ENCODE peak calls at places on chromosomes 5 and 9, in nine cellular contexts. B is adrenal gland, S is left lung, U is right cardiac atrium, V is PC-3, O is gastrocnemius medialis, L is WERI-Rb-1, C is brain microvascular endothelial cell, K is Peyer's patch. D is an unnamed sample.

GRCh38 chr9:69582018-69582417 is 90.2 kb downstream of the APBA1 start:
- DNase-seq in B (no peak), S (no peak), U (no peak), V (no peak), O (no peak), L (no peak), C (no peak), K (no peak), D (no peak)

GRCh38 chr5:135456238-135457099 is 4.3 kb upstream of the TIFAB start:
- DNase-seq in B (peak; percentile 93), S (peak; percentile 81), U (peak; percentile 71), V (peak; percentile 26), O (no peak), L (no peak), C (peak; percentile 83), K (no peak), D (no peak)

GRCh38 chr9:72006481-72006880 is 53.9 kb downstream of the C9orf57 start:
- DNase-seq in B (no peak), S (no peak), U (no peak), V (peak; percentile 29), O (no peak), L (no peak), C (no peak), K (no peak), D (no peak)

GRCh38 chr5:172107606-172108005 is 80.4 kb downstream of the STK10 start:
- DNase-seq in B (peak; percentile 58), S (no peak), U (peak; percentile 7), V (peak; percentile 57), O (no peak), L (no peak), C (peak; percentile 78), K (no peak), D (no peak)

GRCh38 chr9:17531642-17532254 is 47.1 kb upstream of the SH3GL2 start:
- DNase-seq in B (peak; percentile 33), S (no peak), U (no peak), V (peak; percentile 60), O (no peak), L (peak; percentile 45), C (peak; percentile 74), K (no peak), D (no peak)

GRCh38 chr9:68416891-68417570 is 60.6 kb downstream of the PGM5 start:
- DNase-seq in B (no peak), S (no peak), U (no peak), V (peak; percentile 49), O (no peak), L (peak; percentile 7), C (no peak), K (no peak), D (no peak)

GRCh38 chr9:10112070-10112469 is 500.7 kb downstream of the PTPRD start:
- DNase-seq in B (no peak), S (no peak), U (no peak), V (no peak), O (no peak), L (no peak), C (no peak), K (no peak), D (no peak)

GRCh38 chr9:6566409-6567139 is 79.0 kb downstream of the GLDC start:
- DNase-seq in B (peak; percentile 69), S (peak; percentile 36), U (no peak), V (peak; percentile 97), O (no peak), L (no peak), C (peak; percentile 97), K (no peak), D (no peak)

GRCh38 chr5:124742983-124743533 is 3.4 kb downstream of the ZNF608 start:
- DNase-seq in B (peak; percentile 42), S (peak; percentile 46), U (no peak), V (peak; percentile 85), O (peak; percentile 73), L (peak; percentile 28), C (peak; percentile 88), K (no peak), D (no peak)

GRCh38 chr5:40166757-40167156 is 513.0 kb upstream of the PTGER4 start:
- DNase-seq in B (no peak), S (no peak), U (no peak), V (peak; percentile 49), O (no peak), L (no peak), C (no peak), K (no peak), D (no peak)

GRCh38 chr5:125486634-125487033 is 740.2 kb upstream of the ZNF608 start:
- DNase-seq in B (no peak), S (no peak), U (no peak), V (peak; percentile 19), O (no peak), L (no peak), C (peak; percentile 46), K (no peak), D (no peak)

GRCh38 chr9:92763721-92764380 is 782 bp downstream of the BICD2 start:
- DNase-seq in B (peak; percentile 44), S (peak; percentile 58), U (peak; percentile 76), V (no peak), O (no peak), L (peak; percentile 35), C (no peak), K (peak; percentile 52), D (peak; percentile 42)

GRCh38 chr5:81626524-81626923 is 124.4 kb downstream of the SSBP2 start:
- DNase-seq in B (no peak), S (no peak), U (no peak), V (peak; percentile 81), O (no peak), L (no peak), C (peak; percentile 90), K (no peak), D (no peak)

GRCh38 chr5:127884416-127884815 is 181.2 kb downstream of the CCDC192 start:
- DNase-seq in B (no peak), S (no peak), U (no peak), V (no peak), O (no peak), L (no peak), C (no peak), K (no peak), D (no peak)

GRCh38 chr5:93359958-93360305 is 221.1 kb downstream of the NR2F1-AS1 start:
- DNase-seq in B (no peak), S (no peak), U (no peak), V (no peak), O (no peak), L (no peak), C (no peak), K (no peak), D (no peak)
- H3K27ac ChIP-seq in B (no peak overlapping the region), S (no peak overlapping the region), U (no peak overlapping the region), V (peak overlapping the region; percentile 78), O (no peak overlapping the region), L (no peak overlapping the region), C (peak overlapping the region; percentile 72), K (no peak overlapping the region), D (no peak overlapping the region)

GRCh38 chr5:5512496-5512895 is 90.0 kb downstream of the ICE1 start:
- DNase-seq in B (no peak), S (no peak), U (no peak), V (no peak), O (no peak), L (no peak), C (no peak), K (no peak), D (no peak)
- H3K27me3 ChIP-seq in B (no peaks in the 10 kb centered on the region), S (no peaks in the 10 kb centered on the region), U (no peaks in the 10 kb centered on the region), V (peaks cover 79% of the 10 kb centered on the region), O (no peaks in the 10 kb centered on the region), L (no peaks in the 10 kb centered on the region), C (no peaks in the 10 kb centered on the region), K (no peaks in the 10 kb centered on the region), D (peaks cover 9% of the 10 kb centered on the region)

DNA sequence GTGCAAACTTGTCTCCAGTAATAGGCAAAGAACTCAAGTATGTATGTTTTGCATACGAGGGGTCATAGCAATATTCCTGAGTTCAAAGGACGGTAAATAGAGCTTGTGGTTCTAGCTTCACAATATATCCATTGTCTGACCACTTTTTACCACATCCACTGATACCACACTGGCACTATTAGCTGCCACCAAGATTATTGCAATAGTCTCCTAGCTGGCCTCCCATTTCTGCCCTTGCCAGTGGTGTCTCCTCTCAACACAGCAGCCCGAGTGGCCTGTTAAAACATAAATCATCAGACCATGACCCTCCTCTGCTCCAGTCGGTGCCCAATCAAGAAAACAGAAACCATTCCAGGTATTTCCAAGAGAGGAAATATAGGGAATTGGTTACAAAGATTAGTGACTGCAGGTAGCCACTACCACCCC is 17.0 kb downstream of the GRXCR2 start:
- DNase-seq in B (peak; percentile 37), S (no peak), U (no peak), V (peak; percentile 24), O (no peak), L (no peak), C (no peak), K (no peak), D (no peak)
- H3K4me3 ChIP-seq in B (no peak overlapping the region), S (no peak overlapping the region), U (peak overlapping the region; percentile 36), V (no peak overlapping the region), O (peak overlapping the region; percentile 64), L (no peak overlapping the region), C (no peak overlapping the region), K (no peak overlapping the region), D (peak overlapping the region; percentile 60)

DNA sequence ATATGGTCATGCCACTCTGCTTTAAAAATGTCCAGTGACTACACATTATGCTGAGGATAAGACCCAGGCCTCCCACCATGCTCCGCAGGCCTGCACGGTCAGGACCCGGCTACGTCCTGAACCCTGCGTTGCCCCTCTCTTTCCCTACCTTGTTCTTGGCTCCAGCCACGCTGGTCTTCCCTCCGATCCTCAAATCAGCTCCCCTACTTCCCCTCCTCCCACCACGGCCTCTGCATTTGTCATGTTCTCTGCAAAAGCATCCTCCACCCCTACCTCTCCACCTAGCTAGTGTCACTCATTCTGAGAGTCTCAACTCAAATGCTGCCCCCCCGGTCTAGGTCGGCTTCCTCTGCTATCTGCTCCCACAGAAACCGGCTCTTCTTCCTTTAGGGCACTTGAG is 11.2 kb downstream of the GPX3 start:
- DNase-seq in B (no peak), S (no peak), U (no peak), V (no peak), O (no peak), L (no peak), C (no peak), K (no peak), D (no peak)
- H3K27ac ChIP-seq in B (no peak overlapping the region), S (no peak overlapping the region), U (no peak overlapping the region), V (no peak overlapping the region), O (peak overlapping the region; percentile 88), L (no peak overlapping the region), C (no peak overlapping the region), K (no peak overlapping the region), D (peak overlapping the region; percentile 97)

GRCh38 chr9:34783951-34784487 is 74.1 kb upstream of the CCL21 start:
- DNase-seq in B (no peak), S (no peak), U (no peak), V (no peak), O (no peak), L (no peak), C (no peak), K (no peak), D (no peak)
- H3K27me3 ChIP-seq in B (no peaks in the 10 kb centered on the region), S (no peaks in the 10 kb centered on the region), U (no peaks in the 10 kb centered on the region), V (peaks cover 67% of the 10 kb centered on the region), O (no peaks in the 10 kb centered on the region), L (no peaks in the 10 kb centered on the region), C (peaks cover 4% of the 10 kb centered on the region), K (no peaks in the 10 kb centered on the region), D (peaks cover 13% of the 10 kb centered on the region)